ENCODE peak calls at places on chromosomes 7 and 10, in eight cellular contexts. R is CD8-positive, alpha-beta T cell; M is aorta; N is GM23248; K is heart left ventricle; L is NT2/D1; S is SK-N-SH; T is foreskin fibroblast. H is an unnamed sample.

GRCh38 chr10:72126184-72126871 is 38.0 kb upstream of the SPOCK2 start:
- DNase-seq in R (no peak), M (no peak), N (peak; percentile 63), K (no peak), L (no peak), S (peak; percentile 45), T (peak; percentile 50), H (no peak)

GRCh38 chr10:24894309-24894708 is 58.1 kb downstream of the PRTFDC1 start:
- DNase-seq in R (no peak), M (no peak), N (peak; percentile 75), K (no peak), L (no peak), S (no peak), T (peak; percentile 81), H (no peak)

GRCh38 chr10:107487284-107487683 is 322.8 kb upstream of the SORCS1 start:
- DNase-seq in R (no peak), M (no peak), N (peak; percentile 48), K (no peak), L (no peak), S (no peak), T (peak; percentile 56), H (no peak)

GRCh38 chr7:32163141-32163806 is 93.1 kb upstream of the PDE1C start:
- DNase-seq in R (no peak), M (peak; percentile 88), N (peak; percentile 94), K (peak; percentile 75), L (no peak), S (peak; percentile 5), T (peak; percentile 79), H (no peak)

GRCh38 chr10:126380352-126381076 is 7.8 kb downstream of the ADAM12 start:
- DNase-seq in R (no peak), M (no peak), N (peak; percentile 34), K (no peak), L (no peak), S (peak; percentile 57), T (no peak), H (no peak)

GRCh38 chr7:42278360-42278759 is 41.4 kb upstream of the GLI3 start:
- DNase-seq in R (no peak), M (no peak), N (no peak), K (no peak), L (no peak), S (no peak), T (no peak), H (no peak)

GRCh38 chr10:70323697-70324340 is 40.0 kb upstream of the NPFFR1 start:
- DNase-seq in R (no peak), M (no peak), N (no peak), K (no peak), L (no peak), S (no peak), T (no peak), H (no peak)

GRCh38 chr7:90607196-90607595 is 11.1 kb downstream of the CDK14 start:
- DNase-seq in R (no peak), M (no peak), N (peak; percentile 48), K (no peak), L (no peak), S (no peak), T (no peak), H (no peak)

GRCh38 chr10:63722537-63722936 is 201.3 kb downstream of the REEP3 start:
- DNase-seq in R (no peak), M (no peak), N (peak; percentile 68), K (peak; percentile 29), L (no peak), S (peak; percentile 63), T (no peak), H (no peak)

GRCh38 chr10:30215631-30216030 is 133.4 kb downstream of the MTPAP start:
- DNase-seq in R (no peak), M (no peak), N (peak; percentile 12), K (peak; percentile 66), L (no peak), S (no peak), T (no peak), H (no peak)

GRCh38 chr10:84191106-84191505 is 3.2 kb upstream of the CDHR1 start:
- DNase-seq in R (no peak), M (no peak), N (no peak), K (no peak), L (no peak), S (no peak), T (no peak), H (peak; percentile 17)

GRCh38 chr7:158517072-158517471 is 70.6 kb downstream of the PTPRN2 start:
- DNase-seq in R (no peak), M (no peak), N (no peak), K (no peak), L (no peak), S (no peak), T (no peak), H (no peak)

GRCh38 chr7:158512042-158512441 is 75.6 kb downstream of the PTPRN2 start:
- DNase-seq in R (no peak), M (no peak), N (no peak), K (no peak), L (no peak), S (no peak), T (no peak), H (no peak)

GRCh38 chr7:158516524-158516923 is 71.1 kb downstream of the PTPRN2 start:
- DNase-seq in R (no peak), M (no peak), N (no peak), K (no peak), L (no peak), S (no peak), T (no peak), H (no peak)

GRCh38 chr7:158508802-158509385 is 78.7 kb downstream of the PTPRN2 start:
- DNase-seq in R (no peak), M (no peak), N (no peak), K (no peak), L (no peak), S (no peak), T (no peak), H (no peak)

GRCh38 chr7:158512869-158513268 is 74.8 kb downstream of the PTPRN2 start:
- DNase-seq in R (no peak), M (no peak), N (no peak), K (no peak), L (no peak), S (no peak), T (no peak), H (no peak)
- H3K4me3 ChIP-seq in R (no peak overlapping the region), M (no peak overlapping the region), N (no peak overlapping the region), K (no peak overlapping the region), L (no peak overlapping the region), S (no peak overlapping the region), T (no peak overlapping the region), H (no peak overlapping the region)

GRCh38 chr7:30254717-30255095 is 29.7 kb upstream of the ZNRF2 start:
- DNase-seq in R (no peak), M (no peak), N (no peak), K (no peak), L (no peak), S (no peak), T (no peak), H (no peak)

GRCh38 chr7:30256459-30256858 is 27.9 kb upstream of the ZNRF2 start:
- DNase-seq in R (no peak), M (no peak), N (no peak), K (no peak), L (no peak), S (no peak), T (no peak), H (no peak)

GRCh38 chr7:30254248-30254647 is 30.1 kb upstream of the ZNRF2 start:
- DNase-seq in R (no peak), M (no peak), N (no peak), K (no peak), L (no peak), S (no peak), T (no peak), H (no peak)

GRCh38 chr7:30253796-30254165 is 30.6 kb upstream of the ZNRF2 start:
- DNase-seq in R (no peak), M (no peak), N (no peak), K (no peak), L (no peak), S (no peak), T (no peak), H (no peak)

GRCh38 chr7:30255096-30255769 is 29.2 kb upstream of the ZNRF2 start:
- DNase-seq in R (no peak), M (no peak), N (no peak), K (no peak), L (no peak), S (no peak), T (no peak), H (no peak)
- H3K4me3 ChIP-seq in R (no peak overlapping the region), M (no peak overlapping the region), N (no peak overlapping the region), K (no peak overlapping the region), L (no peak overlapping the region), S (no peak overlapping the region), T (no peak overlapping the region), H (no peak overlapping the region)

GRCh38 chr7:158993591-158993990 is 137.2 kb downstream of the DYNC2I1 start:
- DNase-seq in R (no peak), M (peak; percentile 53), N (no peak), K (no peak), L (no peak), S (no peak), T (no peak), H (peak; percentile 40)
- H3K4me3 ChIP-seq in R (no peak overlapping the region), M (no peak overlapping the region), N (no peak overlapping the region), K (no peak overlapping the region), L (no peak overlapping the region), S (no peak overlapping the region), T (no peak overlapping the region), H (no peak overlapping the region)

GRCh38 chr10:75101416-75102251 is 9.8 kb upstream of the SAMD8 start:
- DNase-seq in R (no peak), M (peak; percentile 66), N (no peak), K (peak; percentile 54), L (no peak), S (no peak), T (no peak), H (no peak)

GRCh38 chr10:75100764-75101291 is 10.6 kb upstream of the SAMD8 start:
- DNase-seq in R (no peak), M (peak; percentile 31), N (no peak), K (no peak), L (no peak), S (no peak), T (no peak), H (no peak)

GRCh38 chr10:75097666-75098285 is 13.7 kb upstream of the SAMD8 start:
- DNase-seq in R (no peak), M (peak; percentile 61), N (peak; percentile 52), K (no peak), L (no peak), S (no peak), T (peak; percentile 23), H (no peak)

GRCh38 chr10:75098902-75099673 is 12.4 kb upstream of the SAMD8 start:
- DNase-seq in R (no peak), M (peak; percentile 55), N (no peak), K (no peak), L (no peak), S (no peak), T (no peak), H (no peak)

DNA sequence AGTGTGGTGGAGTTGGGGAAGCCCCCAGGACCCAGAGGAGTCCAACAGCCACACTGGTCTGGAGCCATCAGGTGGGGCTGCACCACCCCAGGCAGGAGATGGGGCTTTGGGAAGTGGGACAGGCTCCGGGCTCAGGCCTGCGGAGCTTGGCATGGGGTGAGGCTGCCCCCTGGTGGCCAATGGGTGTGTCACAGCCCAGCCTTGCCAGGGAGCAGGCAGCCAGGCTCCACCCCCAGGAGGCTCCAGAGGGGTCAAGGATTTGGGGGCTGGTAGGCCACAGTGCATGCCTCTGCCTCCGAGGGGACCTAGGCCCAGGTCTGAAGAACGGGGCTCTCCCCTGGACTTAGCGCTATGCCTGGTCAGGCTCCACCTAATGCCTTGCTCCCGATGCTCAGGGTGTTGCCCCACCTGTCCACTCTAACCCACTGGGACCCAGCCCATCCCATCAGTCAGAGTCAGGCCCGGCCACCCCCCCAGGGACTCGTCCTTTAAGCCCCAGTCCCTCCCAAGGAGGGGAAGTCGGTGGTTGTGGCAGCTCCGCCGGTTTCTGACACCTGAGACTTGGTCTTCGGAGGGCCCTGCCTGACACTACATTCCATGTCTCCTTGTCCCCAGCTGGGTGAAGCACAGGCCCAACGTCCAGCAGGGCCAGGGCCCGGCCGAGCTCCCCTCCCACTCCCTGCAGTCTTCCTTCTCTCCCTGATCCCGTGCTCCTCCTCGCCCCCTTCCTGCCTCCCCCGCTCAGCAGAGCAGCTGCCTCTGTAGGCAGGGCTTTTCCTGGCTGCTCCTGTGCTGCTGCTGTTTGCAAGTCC is 11.3 kb upstream of the SAMD8 start:
- DNase-seq in R (peak; percentile 78), M (peak; percentile 95), N (peak; percentile 73), K (peak; percentile 80), L (no peak), S (peak; percentile 93), T (peak; percentile 46), H (peak; percentile 90)
- H3K4me3 ChIP-seq in R (no peak overlapping the region), M (no peak overlapping the region), N (no peak overlapping the region), K (no peak overlapping the region), L (no peak overlapping the region), S (no peak overlapping the region), T (no peak overlapping the region), H (no peak overlapping the region)

H was measured in upper lobe of right lung.